ENCODE peak calls at places on chromosomes 4 and X, in ten cellular contexts. One of them, this sample, is unnamed.

GRCh38 chr4:78179188-78179587 is 122.1 kb downstream of the FRAS1 start:
- DNase-seq in dermis microvascular lymphatic vessel endothelial cell: no peak
- DNase-seq in GM10248: no peak
- DNase-seq in activated CD8-positive, alpha-beta memory T cell treated with anti-CD3 and anti-CD28 coated beads for 24 hours: no peak
- DNase-seq in activated T-cell treated with anti-CD3 and anti-CD28 coated beads for 1 hour: no peak
- DNase-seq in stimulated activated effector memory CD8-positive, alpha-beta T cell treated with anti-CD3 and anti-CD28 coated beads, Interleukin-12 subunit alpha, Interleukin-12 subunit beta, amount 100 ng/mL, for 72 hours: no peak
- DNase-seq in SW480: no peak
- DNase-seq in B cell: no peak
- DNase-seq in NCI-H446: no peak
- DNase-seq in RPMI8226: no peak
- DNase-seq in this sample: no peak

GRCh38 chr4:125961626-125962025 is 646.9 kb downstream of the FAT4 start:
- DNase-seq in dermis microvascular lymphatic vessel endothelial cell: no peak
- DNase-seq in GM10248: no peak
- DNase-seq in activated CD8-positive, alpha-beta memory T cell treated with anti-CD3 and anti-CD28 coated beads for 24 hours: no peak
- DNase-seq in activated T-cell treated with anti-CD3 and anti-CD28 coated beads for 1 hour: no peak
- DNase-seq in stimulated activated effector memory CD8-positive, alpha-beta T cell treated with anti-CD3 and anti-CD28 coated beads, Interleukin-12 subunit alpha, Interleukin-12 subunit beta, amount 100 ng/mL, for 72 hours: no peak
- DNase-seq in SW480: no peak
- DNase-seq in B cell: no peak
- DNase-seq in NCI-H446: peak
- DNase-seq in RPMI8226: no peak
- DNase-seq in this sample: no peak

GRCh38 chr4:3480528-3481112 is 17.5 kb downstream of the DOK7 start:
- DNase-seq in dermis microvascular lymphatic vessel endothelial cell: peak
- DNase-seq in GM10248: peak
- DNase-seq in activated CD8-positive, alpha-beta memory T cell treated with anti-CD3 and anti-CD28 coated beads for 24 hours: peak
- DNase-seq in activated T-cell treated with anti-CD3 and anti-CD28 coated beads for 1 hour: peak
- DNase-seq in stimulated activated effector memory CD8-positive, alpha-beta T cell treated with anti-CD3 and anti-CD28 coated beads, Interleukin-12 subunit alpha, Interleukin-12 subunit beta, amount 100 ng/mL, for 72 hours: peak
- DNase-seq in SW480: no peak
- DNase-seq in B cell: peak
- DNase-seq in NCI-H446: peak
- DNase-seq in RPMI8226: peak
- DNase-seq in this sample: peak

GRCh38 chr4:132557660-132558059 is 591.4 kb upstream of the PCDH10 start:
- DNase-seq in dermis microvascular lymphatic vessel endothelial cell: no peak
- DNase-seq in GM10248: no peak
- DNase-seq in activated CD8-positive, alpha-beta memory T cell treated with anti-CD3 and anti-CD28 coated beads for 24 hours: no peak
- DNase-seq in activated T-cell treated with anti-CD3 and anti-CD28 coated beads for 1 hour: no peak
- DNase-seq in stimulated activated effector memory CD8-positive, alpha-beta T cell treated with anti-CD3 and anti-CD28 coated beads, Interleukin-12 subunit alpha, Interleukin-12 subunit beta, amount 100 ng/mL, for 72 hours: no peak
- DNase-seq in SW480: no peak
- DNase-seq in B cell: no peak
- DNase-seq in NCI-H446: no peak
- DNase-seq in RPMI8226: no peak
- DNase-seq in this sample: no peak

GRCh38 chrX:153969125-153969903 is 2.3 kb downstream of the HCFC1 start:
- DNase-seq in dermis microvascular lymphatic vessel endothelial cell: no peak
- DNase-seq in GM10248: no peak
- DNase-seq in activated CD8-positive, alpha-beta memory T cell treated with anti-CD3 and anti-CD28 coated beads for 24 hours: no peak
- DNase-seq in activated T-cell treated with anti-CD3 and anti-CD28 coated beads for 1 hour: no peak
- DNase-seq in stimulated activated effector memory CD8-positive, alpha-beta T cell treated with anti-CD3 and anti-CD28 coated beads, Interleukin-12 subunit alpha, Interleukin-12 subunit beta, amount 100 ng/mL, for 72 hours: no peak
- DNase-seq in SW480: no peak
- DNase-seq in B cell: no peak
- DNase-seq in NCI-H446: no peak
- DNase-seq in RPMI8226: peak
- DNase-seq in this sample: no peak

GRCh38 chr4:16693040-16693506 is 205.4 kb downstream of the LDB2 start:
- DNase-seq in dermis microvascular lymphatic vessel endothelial cell: no peak
- DNase-seq in GM10248: no peak
- DNase-seq in activated CD8-positive, alpha-beta memory T cell treated with anti-CD3 and anti-CD28 coated beads for 24 hours: no peak
- DNase-seq in activated T-cell treated with anti-CD3 and anti-CD28 coated beads for 1 hour: no peak
- DNase-seq in stimulated activated effector memory CD8-positive, alpha-beta T cell treated with anti-CD3 and anti-CD28 coated beads, Interleukin-12 subunit alpha, Interleukin-12 subunit beta, amount 100 ng/mL, for 72 hours: no peak
- DNase-seq in SW480: no peak
- DNase-seq in B cell: no peak
- DNase-seq in NCI-H446: no peak
- DNase-seq in RPMI8226: no peak
- DNase-seq in this sample: no peak

GRCh38 chr4:182648766-182649165 is 268.4 kb downstream of the DCTD start:
- DNase-seq in dermis microvascular lymphatic vessel endothelial cell: peak
- DNase-seq in GM10248: no peak
- DNase-seq in activated CD8-positive, alpha-beta memory T cell treated with anti-CD3 and anti-CD28 coated beads for 24 hours: no peak
- DNase-seq in activated T-cell treated with anti-CD3 and anti-CD28 coated beads for 1 hour: no peak
- DNase-seq in stimulated activated effector memory CD8-positive, alpha-beta T cell treated with anti-CD3 and anti-CD28 coated beads, Interleukin-12 subunit alpha, Interleukin-12 subunit beta, amount 100 ng/mL, for 72 hours: no peak
- DNase-seq in SW480: no peak
- DNase-seq in B cell: no peak
- DNase-seq in NCI-H446: no peak
- DNase-seq in RPMI8226: no peak
- DNase-seq in this sample: no peak

GRCh38 chrX:39795591-39795990 is 302.2 kb downstream of the BCOR start:
- DNase-seq in dermis microvascular lymphatic vessel endothelial cell: no peak
- DNase-seq in GM10248: no peak
- DNase-seq in activated CD8-positive, alpha-beta memory T cell treated with anti-CD3 and anti-CD28 coated beads for 24 hours: no peak
- DNase-seq in activated T-cell treated with anti-CD3 and anti-CD28 coated beads for 1 hour: no peak
- DNase-seq in stimulated activated effector memory CD8-positive, alpha-beta T cell treated with anti-CD3 and anti-CD28 coated beads, Interleukin-12 subunit alpha, Interleukin-12 subunit beta, amount 100 ng/mL, for 72 hours: no peak
- DNase-seq in SW480: no peak
- DNase-seq in B cell: no peak
- DNase-seq in NCI-H446: no peak
- DNase-seq in RPMI8226: no peak
- DNase-seq in this sample: no peak

GRCh38 chr4:126223784-126224407 is 909.1 kb downstream of the FAT4 start:
- DNase-seq in dermis microvascular lymphatic vessel endothelial cell: no peak
- DNase-seq in GM10248: no peak
- DNase-seq in activated CD8-positive, alpha-beta memory T cell treated with anti-CD3 and anti-CD28 coated beads for 24 hours: no peak
- DNase-seq in activated T-cell treated with anti-CD3 and anti-CD28 coated beads for 1 hour: no peak
- DNase-seq in stimulated activated effector memory CD8-positive, alpha-beta T cell treated with anti-CD3 and anti-CD28 coated beads, Interleukin-12 subunit alpha, Interleukin-12 subunit beta, amount 100 ng/mL, for 72 hours: no peak
- DNase-seq in SW480: no peak
- DNase-seq in B cell: no peak
- DNase-seq in NCI-H446: no peak
- DNase-seq in RPMI8226: peak
- DNase-seq in this sample: no peak

GRCh38 chrX:8364369-8365141 is 100.1 kb upstream of the VCX3B start:
- DNase-seq in dermis microvascular lymphatic vessel endothelial cell: no peak
- DNase-seq in GM10248: no peak
- DNase-seq in activated CD8-positive, alpha-beta memory T cell treated with anti-CD3 and anti-CD28 coated beads for 24 hours: no peak
- DNase-seq in activated T-cell treated with anti-CD3 and anti-CD28 coated beads for 1 hour: no peak
- DNase-seq in stimulated activated effector memory CD8-positive, alpha-beta T cell treated with anti-CD3 and anti-CD28 coated beads, Interleukin-12 subunit alpha, Interleukin-12 subunit beta, amount 100 ng/mL, for 72 hours: no peak
- DNase-seq in SW480: peak
- DNase-seq in B cell: no peak
- DNase-seq in NCI-H446: no peak
- DNase-seq in RPMI8226: peak
- DNase-seq in this sample: no peak

GRCh38 chr4:41057456-41057855 is 156.9 kb downstream of the APBB2 start:
- DNase-seq in dermis microvascular lymphatic vessel endothelial cell: no peak
- DNase-seq in GM10248: no peak
- DNase-seq in activated CD8-positive, alpha-beta memory T cell treated with anti-CD3 and anti-CD28 coated beads for 24 hours: no peak
- DNase-seq in activated T-cell treated with anti-CD3 and anti-CD28 coated beads for 1 hour: no peak
- DNase-seq in stimulated activated effector memory CD8-positive, alpha-beta T cell treated with anti-CD3 and anti-CD28 coated beads, Interleukin-12 subunit alpha, Interleukin-12 subunit beta, amount 100 ng/mL, for 72 hours: no peak
- DNase-seq in SW480: no peak
- DNase-seq in B cell: no peak
- DNase-seq in NCI-H446: no peak
- DNase-seq in RPMI8226: no peak
- DNase-seq in this sample: no peak

GRCh38 chr4:74588350-74588749 is 143.4 kb downstream of the AREG start:
- DNase-seq in dermis microvascular lymphatic vessel endothelial cell: no peak
- DNase-seq in GM10248: no peak
- DNase-seq in activated CD8-positive, alpha-beta memory T cell treated with anti-CD3 and anti-CD28 coated beads for 24 hours: no peak
- DNase-seq in activated T-cell treated with anti-CD3 and anti-CD28 coated beads for 1 hour: no peak
- DNase-seq in stimulated activated effector memory CD8-positive, alpha-beta T cell treated with anti-CD3 and anti-CD28 coated beads, Interleukin-12 subunit alpha, Interleukin-12 subunit beta, amount 100 ng/mL, for 72 hours: no peak
- DNase-seq in SW480: no peak
- DNase-seq in B cell: no peak
- DNase-seq in NCI-H446: no peak
- DNase-seq in RPMI8226: no peak
- DNase-seq in this sample: no peak

GRCh38 chr4:135949926-135950325 is 1582.4 kb downstream of the PCDH18 start:
- DNase-seq in dermis microvascular lymphatic vessel endothelial cell: no peak
- DNase-seq in GM10248: no peak
- DNase-seq in activated CD8-positive, alpha-beta memory T cell treated with anti-CD3 and anti-CD28 coated beads for 24 hours: no peak
- DNase-seq in activated T-cell treated with anti-CD3 and anti-CD28 coated beads for 1 hour: no peak
- DNase-seq in stimulated activated effector memory CD8-positive, alpha-beta T cell treated with anti-CD3 and anti-CD28 coated beads, Interleukin-12 subunit alpha, Interleukin-12 subunit beta, amount 100 ng/mL, for 72 hours: no peak
- DNase-seq in SW480: no peak
- DNase-seq in B cell: no peak
- DNase-seq in NCI-H446: no peak
- DNase-seq in RPMI8226: no peak
- DNase-seq in this sample: no peak

GRCh38 chrX:41452565-41452964 is 5.4 kb downstream of the NYX start:
- DNase-seq in dermis microvascular lymphatic vessel endothelial cell: no peak
- DNase-seq in GM10248: no peak
- DNase-seq in activated CD8-positive, alpha-beta memory T cell treated with anti-CD3 and anti-CD28 coated beads for 24 hours: no peak
- DNase-seq in activated T-cell treated with anti-CD3 and anti-CD28 coated beads for 1 hour: no peak
- DNase-seq in stimulated activated effector memory CD8-positive, alpha-beta T cell treated with anti-CD3 and anti-CD28 coated beads, Interleukin-12 subunit alpha, Interleukin-12 subunit beta, amount 100 ng/mL, for 72 hours: no peak
- DNase-seq in SW480: no peak
- DNase-seq in B cell: no peak
- DNase-seq in NCI-H446: no peak
- DNase-seq in RPMI8226: no peak
- DNase-seq in this sample: no peak

GRCh38 chr4:7938513-7939376 is 916 bp downstream of the AFAP1 start:
- DNase-seq in dermis microvascular lymphatic vessel endothelial cell: no peak
- DNase-seq in GM10248: no peak
- DNase-seq in activated CD8-positive, alpha-beta memory T cell treated with anti-CD3 and anti-CD28 coated beads for 24 hours: no peak
- DNase-seq in activated T-cell treated with anti-CD3 and anti-CD28 coated beads for 1 hour: peak
- DNase-seq in stimulated activated effector memory CD8-positive, alpha-beta T cell treated with anti-CD3 and anti-CD28 coated beads, Interleukin-12 subunit alpha, Interleukin-12 subunit beta, amount 100 ng/mL, for 72 hours: no peak
- DNase-seq in SW480: no peak
- DNase-seq in B cell: peak
- DNase-seq in NCI-H446: peak
- DNase-seq in RPMI8226: no peak
- DNase-seq in this sample: no peak

GRCh38 chr4:42865572-42866189 is 26.8 kb upstream of the GRXCR1 start:
- DNase-seq in dermis microvascular lymphatic vessel endothelial cell: peak
- DNase-seq in GM10248: peak
- DNase-seq in activated CD8-positive, alpha-beta memory T cell treated with anti-CD3 and anti-CD28 coated beads for 24 hours: peak
- DNase-seq in activated T-cell treated with anti-CD3 and anti-CD28 coated beads for 1 hour: peak
- DNase-seq in stimulated activated effector memory CD8-positive, alpha-beta T cell treated with anti-CD3 and anti-CD28 coated beads, Interleukin-12 subunit alpha, Interleukin-12 subunit beta, amount 100 ng/mL, for 72 hours: peak
- DNase-seq in SW480: peak
- DNase-seq in B cell: peak
- DNase-seq in NCI-H446: peak
- DNase-seq in RPMI8226: peak
- DNase-seq in this sample: peak

GRCh38 chr4:100900134-100900533 is 382.3 kb upstream of the EMCN start:
- DNase-seq in dermis microvascular lymphatic vessel endothelial cell: no peak
- DNase-seq in GM10248: no peak
- DNase-seq in activated CD8-positive, alpha-beta memory T cell treated with anti-CD3 and anti-CD28 coated beads for 24 hours: no peak
- DNase-seq in activated T-cell treated with anti-CD3 and anti-CD28 coated beads for 1 hour: no peak
- DNase-seq in stimulated activated effector memory CD8-positive, alpha-beta T cell treated with anti-CD3 and anti-CD28 coated beads, Interleukin-12 subunit alpha, Interleukin-12 subunit beta, amount 100 ng/mL, for 72 hours: no peak
- DNase-seq in SW480: no peak
- DNase-seq in B cell: no peak
- DNase-seq in NCI-H446: no peak
- DNase-seq in RPMI8226: no peak
- DNase-seq in this sample: no peak

This sample was measured in germinal center.